ENCODE peak calls at places on chromosomes 12 and 14, in nine cellular contexts. Z is immature natural killer cell; A is RWPE1; H is fibroblast of lung; T is AG04450; B is MM.1S; R is adrenal gland; Q is activated naive CD4-positive, alpha-beta T cell treated with Interleukin-2 at 50 U/mL for 16 hours; W is activated CD4-positive, alpha-beta memory T cell treated with anti-CD3 and anti-CD28 coated beads, Interleukin-2, amount 10 ng/mL, durations not matched to agents 7 days and 5 days. D is an unnamed sample.

GRCh38 chr12:113263431-113263963 is 42.2 kb downstream of the TPCN1 start:
- DNase-seq in Z (no peak), A (no peak), H (no peak), T (no peak), B (no peak), R (no peak), Q (no peak), W (no peak), D (no peak)

GRCh38 chr12:92412931-92413685 is 267.5 kb upstream of the BTG1 start:
- DNase-seq in Z (no peak), A (no peak), H (no peak), T (no peak), B (no peak), R (no peak), Q (no peak), W (no peak), D (no peak)

GRCh38 chr12:93137656-93138612 is 208.8 kb upstream of the EEA1 start:
- DNase-seq in Z (no peak), A (peak), H (peak), T (no peak), B (no peak), R (peak), Q (no peak), W (no peak), D (no peak)

GRCh38 chr12:75965661-75966060 is 65.9 kb downstream of the PHLDA1 start:
- DNase-seq in Z (no peak), A (no peak), H (no peak), T (no peak), B (no peak), R (no peak), Q (no peak), W (no peak), D (no peak)

GRCh38 chr12:6532927-6533652 is 1.2 kb upstream of the GAPDH start:
- DNase-seq in Z (peak), A (peak), H (peak), T (no peak), B (peak), R (peak), Q (peak), W (peak), D (peak)

GRCh38 chr12:27999521-27999920 is 27.0 kb upstream of the PTHLH start:
- DNase-seq in Z (no peak), A (peak), H (no peak), T (no peak), B (no peak), R (no peak), Q (no peak), W (no peak), D (no peak)

GRCh38 chr14:23020143-23021128 is 10.5 kb upstream of the C14orf93 start:
- DNase-seq in Z (no peak), A (no peak), H (no peak), T (no peak), B (no peak), R (no peak), Q (no peak), W (no peak), D (no peak)

GRCh38 chr12:70709022-70709421 is 71.8 kb upstream of the PTPRB start:
- DNase-seq in Z (no peak), A (no peak), H (no peak), T (no peak), B (no peak), R (no peak), Q (no peak), W (no peak), D (no peak)

GRCh38 chr14:59028476-59029202 is 159.8 kb upstream of the DAAM1 start:
- DNase-seq in Z (no peak), A (peak), H (peak), T (peak), B (peak), R (peak), Q (no peak), W (peak), D (peak)

GRCh38 chr12:42284157-42284556 is 41.7 kb downstream of the ZCRB1 start:
- DNase-seq in Z (no peak), A (no peak), H (no peak), T (no peak), B (no peak), R (no peak), Q (no peak), W (no peak), D (no peak)

GRCh38 chr12:115730975-115731541 is 546.4 kb downstream of the MED13L start:
- DNase-seq in Z (no peak), A (no peak), H (no peak), T (no peak), B (no peak), R (no peak), Q (no peak), W (no peak), D (no peak)

GRCh38 chr12:71797506-71797905 is 42.1 kb upstream of the TBC1D15 start:
- DNase-seq in Z (no peak), A (no peak), H (no peak), T (no peak), B (no peak), R (no peak), Q (no peak), W (no peak), D (no peak)

GRCh38 chr12:109308534-109309440 is at the start of gene FOXN4:
- DNase-seq in Z (no peak), A (no peak), H (no peak), T (no peak), B (no peak), R (no peak), Q (no peak), W (no peak), D (peak)

GRCh38 chr14:69270795-69271708 is 11.1 kb downstream of the GALNT16 start:
- DNase-seq in Z (no peak), A (no peak), H (no peak), T (no peak), B (no peak), R (peak), Q (no peak), W (no peak), D (no peak)

GRCh38 chr14:86166541-86166940 is 636.6 kb downstream of the FLRT2 start:
- DNase-seq in Z (no peak), A (no peak), H (no peak), T (no peak), B (peak), R (no peak), Q (no peak), W (no peak), D (no peak)

GRCh38 chr12:74890237-74890599 is 319.4 kb downstream of the KCNC2 start:
- DNase-seq in Z (no peak), A (peak), H (peak), T (peak), B (peak), R (peak), Q (peak), W (peak), D (no peak)

GRCh38 chr14:70987042-70987441 is 79.8 kb downstream of the PCNX1 start:
- DNase-seq in Z (no peak), A (no peak), H (no peak), T (no peak), B (no peak), R (no peak), Q (no peak), W (no peak), D (no peak)

GRCh38 chr12:108730337-108731104 is 797 bp downstream of the CORO1C start:
- DNase-seq in Z (peak), A (peak), H (peak), T (peak), B (peak), R (peak), Q (peak), W (peak), D (peak)

GRCh38 chr14:74085047-74085637 is 386 bp downstream of the LIN52 start:
- DNase-seq in Z (no peak), A (peak), H (peak), T (no peak), B (peak), R (peak), Q (no peak), W (peak), D (no peak)

GRCh38 chr14:21191809-21192446 is 36.1 kb upstream of the OR5AU1 start:
- DNase-seq in Z (peak), A (no peak), H (peak), T (no peak), B (peak), R (peak), Q (peak), W (peak), D (peak)

GRCh38 chr12:24227550-24227949 is 278.1 kb upstream of the SOX5 start:
- DNase-seq in Z (no peak), A (no peak), H (no peak), T (no peak), B (no peak), R (no peak), Q (no peak), W (no peak), D (no peak)

GRCh38 chr12:67512061-67512460 is 136.5 kb upstream of the DYRK2 start:
- DNase-seq in Z (no peak), A (no peak), H (no peak), T (no peak), B (no peak), R (no peak), Q (no peak), W (no peak), D (no peak)

GRCh38 chr12:123036471-123037285 is 56.2 kb downstream of the ARL6IP4 start:
- DNase-seq in Z (no peak), A (no peak), H (no peak), T (no peak), B (no peak), R (no peak), Q (no peak), W (no peak), D (no peak)

GRCh38 chr14:77303417-77304156 is 17.1 kb downstream of the POMT2 start:
- DNase-seq in Z (no peak), A (peak), H (peak), T (peak), B (no peak), R (peak), Q (peak), W (peak), D (no peak)

GRCh38 chr14:101889366-101889765 is 75.0 kb upstream of the DYNC1H1 start:
- DNase-seq in Z (no peak), A (no peak), H (no peak), T (no peak), B (no peak), R (no peak), Q (no peak), W (no peak), D (no peak)

GRCh38 chr12:121033625-121034349 is 5.3 kb downstream of the OASL start:
- DNase-seq in Z (peak), A (peak), H (peak), T (no peak), B (no peak), R (peak), Q (peak), W (peak), D (no peak)

GRCh38 chr12:18970603-18971002 is 158.9 kb upstream of the PLEKHA5 start:
- DNase-seq in Z (no peak), A (no peak), H (no peak), T (no peak), B (no peak), R (no peak), Q (no peak), W (no peak), D (no peak)

GRCh38 chr14:102695172-102695569 is 82.1 kb upstream of the TRAF3 start:
- DNase-seq in Z (no peak), A (no peak), H (no peak), T (no peak), B (no peak), R (no peak), Q (no peak), W (no peak), D (no peak)

GRCh38 chr12:64687816-64688599 is 71.2 kb downstream of the GNS start:
- DNase-seq in Z (no peak), A (no peak), H (peak), T (no peak), B (no peak), R (no peak), Q (no peak), W (no peak), D (no peak)

GRCh38 chr12:53298154-53298553 is 1.3 kb upstream of the MYG1 start:
- DNase-seq in Z (no peak), A (no peak), H (peak), T (peak), B (no peak), R (no peak), Q (no peak), W (no peak), D (no peak)

GRCh38 chr14:78902010-78902623 is 731.9 kb downstream of the NRXN3 start:
- DNase-seq in Z (no peak), A (no peak), H (peak), T (peak), B (peak), R (peak), Q (no peak), W (no peak), D (no peak)

GRCh38 chr12:7219599-7220243 is 30.2 kb downstream of the PEX5 start:
- DNase-seq in Z (peak), A (peak), H (peak), T (peak), B (peak), R (peak), Q (peak), W (peak), D (peak)

D was measured in H1.